ENCODE peak calls at places on chromosomes 2 and 18, in seven cellular contexts. G is kidney tubule cell; I is 8988T; Y is NCI-H1092 treated with DMSO at 0.1 percent for 48 hours; M is activated T-cell treated with anti-CD3 and anti-CD28 coated beads, Interleukin-2, amount 50 U/mL, for 1 hour; K is stimulated activated CD4-positive, alpha-beta T cell treated with anti-CD3 and anti-CD28 coated beads, Interleukin-15, amount 100 ng/mL, for 24 hours; X is HT1080. W is an unnamed sample.

GRCh38 chr18:44518666-44519065 is 162.0 kb upstream of the SETBP1 start:
- DNase-seq in I (no peak), G (no peak), Y (no peak), M (no peak), X (peak), K (no peak), W (no peak)

GRCh38 chr2:84939426-84940087 is 31.4 kb upstream of the KCMF1 start:
- DNase-seq in Y (no peak), I (no peak), K (peak), M (peak), G (peak), X (no peak), W (no peak)

GRCh38 chr2:233700028-233700635 is 7.4 kb downstream of the UGT1A6 start:
- DNase-seq in G (peak), M (no peak), I (no peak), Y (no peak), X (no peak), K (no peak), W (peak)

GRCh38 chr2:97871096-97871780 is 124.5 kb downstream of the TMEM131 start:
- DNase-seq in I (no peak), Y (no peak), K (no peak), X (peak), G (peak), M (no peak), W (peak)

GRCh38 chr18:46335551-46336059 is 231.4 kb downstream of the HAUS1 start:
- DNase-seq in I (no peak), G (no peak), X (no peak), Y (peak), M (no peak), K (no peak), W (no peak)

GRCh38 chr2:9428965-9429577 is 5.6 kb downstream of the CPSF3 start:
- DNase-seq in X (no peak), G (no peak), I (no peak), Y (no peak), M (no peak), K (no peak), W (no peak)

GRCh38 chr2:111161971-111162370 is 41.3 kb downstream of the BCL2L11 start:
- DNase-seq in X (no peak), M (no peak), I (no peak), Y (peak), K (no peak), G (no peak), W (no peak)

GRCh38 chr2:181354626-181355025 is 102.6 kb upstream of the ITGA4 start:
- DNase-seq in M (no peak), G (peak), X (peak), Y (no peak), I (no peak), K (no peak), W (peak)

GRCh38 chr2:170716851-170717598 is 1.9 kb downstream of the SP5 start:
- DNase-seq in M (peak), K (peak), X (no peak), G (peak), Y (peak), I (no peak), W (no peak)

GRCh38 chr18:25957017-25957416 is 133.4 kb downstream of the SS18 start:
- DNase-seq in M (no peak), X (no peak), Y (no peak), I (no peak), G (no peak), K (no peak), W (no peak)

GRCh38 chr2:226227341-226227740 is 572.3 kb downstream of the IRS1 start:
- DNase-seq in I (no peak), G (no peak), Y (no peak), M (no peak), K (no peak), X (no peak), W (no peak)

GRCh38 chr2:120675460-120676130 is 60.1 kb upstream of the GLI2 start:
- DNase-seq in K (peak), X (peak), Y (no peak), G (peak), M (peak), I (peak), W (no peak)

GRCh38 chr18:8241731-8242130 is 367.5 kb upstream of the RAB12 start:
- DNase-seq in I (no peak), Y (no peak), G (no peak), M (no peak), K (no peak), X (no peak), W (no peak)

GRCh38 chr18:13879937-13880336 is 35.4 kb downstream of the MC2R start:
- DNase-seq in K (no peak), Y (no peak), G (no peak), X (no peak), M (no peak), I (no peak), W (no peak)

GRCh38 chr18:48902856-48903601 is 47.7 kb downstream of the SMAD7 start:
- DNase-seq in X (no peak), M (peak), I (no peak), G (no peak), K (no peak), Y (no peak), W (peak)

GRCh38 chr18:36693931-36694661 is 134.7 kb downstream of the TPGS2 start:
- DNase-seq in I (no peak), M (no peak), G (no peak), Y (peak), X (no peak), K (no peak), W (no peak)

GRCh38 chr2:240917009-240917683 is 11.0 kb downstream of the CROCC2 start:
- DNase-seq in I (peak), X (no peak), Y (no peak), M (no peak), G (no peak), K (no peak), W (no peak)